ENCODE peak calls at places on chromosomes 11 and 22, in nine cellular contexts. One of them, this sample, is unnamed.

GRCh38 chr22:25666308-25666707 is 75.7 kb upstream of the MYO18B start:
- DNase-seq in astrocyte of the spinal cord: no peak
- DNase-seq in AG20443: no peak
- DNase-seq in KG1: no peak
- DNase-seq in stimulated activated CD4-positive, alpha-beta T cell treated with anti-CD3 and anti-CD28 coated beads, Interleukin-15, amount 100 ng/mL, for 24 hours: no peak
- DNase-seq in T-cell: no peak
- DNase-seq in NCI-H510A treated with DMSO at 0.1 percent for 48 hours: no peak
- DNase-seq in activated CD4-positive, alpha-beta T cell treated with anti-CD3 and anti-CD28 coated beads, Interleukin-2, amount 50 U/mL, for 24 hours: no peak
- DNase-seq in NCI-H1105: no peak
- DNase-seq in this sample: no peak

GRCh38 chr22:20591660-20592310 is 84.4 kb downstream of the MED15 start:
- DNase-seq in astrocyte of the spinal cord: peak; percentile 56
- DNase-seq in AG20443: peak; percentile 44
- DNase-seq in stimulated activated CD4-positive, alpha-beta T cell treated with anti-CD3 and anti-CD28 coated beads, Interleukin-15, amount 100 ng/mL, for 24 hours: no peak
- DNase-seq in NCI-H510A treated with DMSO at 0.1 percent for 48 hours: peak; percentile 62
- DNase-seq in activated CD4-positive, alpha-beta T cell treated with anti-CD3 and anti-CD28 coated beads, Interleukin-2, amount 50 U/mL, for 24 hours: no peak
- DNase-seq in T-cell: no peak
- DNase-seq in KG1: no peak
- DNase-seq in NCI-H1105: peak; percentile 51
- DNase-seq in this sample: no peak

GRCh38 chr22:43066844-43067385 is 22.3 kb downstream of the TTLL1 start:
- DNase-seq in NCI-H1105: no peak
- DNase-seq in astrocyte of the spinal cord: peak; percentile 71
- DNase-seq in T-cell: no peak
- DNase-seq in activated CD4-positive, alpha-beta T cell treated with anti-CD3 and anti-CD28 coated beads, Interleukin-2, amount 50 U/mL, for 24 hours: no peak
- DNase-seq in KG1: no peak
- DNase-seq in AG20443: no peak
- DNase-seq in NCI-H510A treated with DMSO at 0.1 percent for 48 hours: no peak
- DNase-seq in stimulated activated CD4-positive, alpha-beta T cell treated with anti-CD3 and anti-CD28 coated beads, Interleukin-15, amount 100 ng/mL, for 24 hours: no peak
- DNase-seq in this sample: no peak

GRCh38 chr11:110356769-110357671 is 60.6 kb upstream of the RDX start:
- DNase-seq in astrocyte of the spinal cord: no peak
- DNase-seq in activated CD4-positive, alpha-beta T cell treated with anti-CD3 and anti-CD28 coated beads, Interleukin-2, amount 50 U/mL, for 24 hours: no peak
- DNase-seq in NCI-H1105: no peak
- DNase-seq in stimulated activated CD4-positive, alpha-beta T cell treated with anti-CD3 and anti-CD28 coated beads, Interleukin-15, amount 100 ng/mL, for 24 hours: no peak
- DNase-seq in T-cell: no peak
- DNase-seq in NCI-H510A treated with DMSO at 0.1 percent for 48 hours: no peak
- DNase-seq in AG20443: peak; percentile 41
- DNase-seq in KG1: no peak
- DNase-seq in this sample: no peak

GRCh38 chr11:118846181-118846946 is 37.3 kb upstream of the CXCR5 start:
- DNase-seq in T-cell: no peak
- DNase-seq in AG20443: no peak
- DNase-seq in activated CD4-positive, alpha-beta T cell treated with anti-CD3 and anti-CD28 coated beads, Interleukin-2, amount 50 U/mL, for 24 hours: no peak
- DNase-seq in stimulated activated CD4-positive, alpha-beta T cell treated with anti-CD3 and anti-CD28 coated beads, Interleukin-15, amount 100 ng/mL, for 24 hours: no peak
- DNase-seq in KG1: no peak
- DNase-seq in NCI-H510A treated with DMSO at 0.1 percent for 48 hours: no peak
- DNase-seq in astrocyte of the spinal cord: no peak
- DNase-seq in NCI-H1105: no peak
- DNase-seq in this sample: no peak

GRCh38 chr11:86799680-86800075 is 664 bp upstream of the PRSS23 start:
- DNase-seq in activated CD4-positive, alpha-beta T cell treated with anti-CD3 and anti-CD28 coated beads, Interleukin-2, amount 50 U/mL, for 24 hours: no peak
- DNase-seq in NCI-H1105: no peak
- DNase-seq in T-cell: no peak
- DNase-seq in astrocyte of the spinal cord: no peak
- DNase-seq in NCI-H510A treated with DMSO at 0.1 percent for 48 hours: peak; percentile 37
- DNase-seq in KG1: no peak
- DNase-seq in AG20443: no peak
- DNase-seq in stimulated activated CD4-positive, alpha-beta T cell treated with anti-CD3 and anti-CD28 coated beads, Interleukin-15, amount 100 ng/mL, for 24 hours: no peak
- DNase-seq in this sample: no peak

GRCh38 chr22:46735747-46736608 is 2.1 kb downstream of the CERK start:
- DNase-seq in T-cell: no peak
- DNase-seq in NCI-H510A treated with DMSO at 0.1 percent for 48 hours: no peak
- DNase-seq in AG20443: no peak
- DNase-seq in astrocyte of the spinal cord: no peak
- DNase-seq in stimulated activated CD4-positive, alpha-beta T cell treated with anti-CD3 and anti-CD28 coated beads, Interleukin-15, amount 100 ng/mL, for 24 hours: no peak
- DNase-seq in NCI-H1105: no peak
- DNase-seq in KG1: no peak
- DNase-seq in activated CD4-positive, alpha-beta T cell treated with anti-CD3 and anti-CD28 coated beads, Interleukin-2, amount 50 U/mL, for 24 hours: no peak
- DNase-seq in this sample: peak; percentile 17

GRCh38 chr11:2471048-2471803 is 26.4 kb downstream of the KCNQ1 start:
- DNase-seq in T-cell: no peak
- DNase-seq in activated CD4-positive, alpha-beta T cell treated with anti-CD3 and anti-CD28 coated beads, Interleukin-2, amount 50 U/mL, for 24 hours: no peak
- DNase-seq in astrocyte of the spinal cord: no peak
- DNase-seq in NCI-H1105: no peak
- DNase-seq in stimulated activated CD4-positive, alpha-beta T cell treated with anti-CD3 and anti-CD28 coated beads, Interleukin-15, amount 100 ng/mL, for 24 hours: no peak
- DNase-seq in NCI-H510A treated with DMSO at 0.1 percent for 48 hours: no peak
- DNase-seq in AG20443: no peak
- DNase-seq in KG1: no peak
- DNase-seq in this sample: no peak

GRCh38 chr22:47030143-47030641 is 267.7 kb downstream of the TBC1D22A start:
- DNase-seq in NCI-H510A treated with DMSO at 0.1 percent for 48 hours: no peak
- DNase-seq in stimulated activated CD4-positive, alpha-beta T cell treated with anti-CD3 and anti-CD28 coated beads, Interleukin-15, amount 100 ng/mL, for 24 hours: no peak
- DNase-seq in AG20443: peak; percentile 60
- DNase-seq in astrocyte of the spinal cord: peak; percentile 38
- DNase-seq in activated CD4-positive, alpha-beta T cell treated with anti-CD3 and anti-CD28 coated beads, Interleukin-2, amount 50 U/mL, for 24 hours: no peak
- DNase-seq in KG1: no peak
- DNase-seq in NCI-H1105: no peak
- DNase-seq in T-cell: no peak
- DNase-seq in this sample: no peak

GRCh38 chr22:37496651-37497599 is 10.7 kb upstream of the MFNG start:
- DNase-seq in astrocyte of the spinal cord: peak; percentile 93
- DNase-seq in KG1: no peak
- DNase-seq in stimulated activated CD4-positive, alpha-beta T cell treated with anti-CD3 and anti-CD28 coated beads, Interleukin-15, amount 100 ng/mL, for 24 hours: no peak
- DNase-seq in activated CD4-positive, alpha-beta T cell treated with anti-CD3 and anti-CD28 coated beads, Interleukin-2, amount 50 U/mL, for 24 hours: no peak
- DNase-seq in T-cell: no peak
- DNase-seq in NCI-H510A treated with DMSO at 0.1 percent for 48 hours: no peak
- DNase-seq in AG20443: peak; percentile 89
- DNase-seq in NCI-H1105: no peak
- DNase-seq in this sample: no peak

GRCh38 chr11:44627911-44628729 is 62.7 kb downstream of the CD82 start:
- DNase-seq in astrocyte of the spinal cord: peak; percentile 39
- DNase-seq in NCI-H510A treated with DMSO at 0.1 percent for 48 hours: no peak
- DNase-seq in stimulated activated CD4-positive, alpha-beta T cell treated with anti-CD3 and anti-CD28 coated beads, Interleukin-15, amount 100 ng/mL, for 24 hours: no peak
- DNase-seq in T-cell: no peak
- DNase-seq in KG1: no peak
- DNase-seq in AG20443: peak; percentile 74
- DNase-seq in activated CD4-positive, alpha-beta T cell treated with anti-CD3 and anti-CD28 coated beads, Interleukin-2, amount 50 U/mL, for 24 hours: no peak
- DNase-seq in NCI-H1105: peak; percentile 57
- DNase-seq in this sample: no peak

GRCh38 chr11:42778193-42778592 is 533.6 kb upstream of the API5 start:
- DNase-seq in T-cell: no peak
- DNase-seq in stimulated activated CD4-positive, alpha-beta T cell treated with anti-CD3 and anti-CD28 coated beads, Interleukin-15, amount 100 ng/mL, for 24 hours: no peak
- DNase-seq in NCI-H1105: no peak
- DNase-seq in AG20443: no peak
- DNase-seq in KG1: no peak
- DNase-seq in astrocyte of the spinal cord: no peak
- DNase-seq in NCI-H510A treated with DMSO at 0.1 percent for 48 hours: no peak
- DNase-seq in activated CD4-positive, alpha-beta T cell treated with anti-CD3 and anti-CD28 coated beads, Interleukin-2, amount 50 U/mL, for 24 hours: no peak
- DNase-seq in this sample: no peak

GRCh38 chr22:42644422-42645340 is 4.3 kb upstream of the ATP5MGL start:
- DNase-seq in T-cell: no peak
- DNase-seq in AG20443: peak; percentile 71
- DNase-seq in NCI-H1105: no peak
- DNase-seq in KG1: no peak
- DNase-seq in astrocyte of the spinal cord: peak; percentile 23
- DNase-seq in activated CD4-positive, alpha-beta T cell treated with anti-CD3 and anti-CD28 coated beads, Interleukin-2, amount 50 U/mL, for 24 hours: no peak
- DNase-seq in NCI-H510A treated with DMSO at 0.1 percent for 48 hours: no peak
- DNase-seq in stimulated activated CD4-positive, alpha-beta T cell treated with anti-CD3 and anti-CD28 coated beads, Interleukin-15, amount 100 ng/mL, for 24 hours: no peak
- DNase-seq in this sample: no peak

GRCh38 chr11:108929241-108929640 is 264.4 kb downstream of the DDX10 start:
- DNase-seq in activated CD4-positive, alpha-beta T cell treated with anti-CD3 and anti-CD28 coated beads, Interleukin-2, amount 50 U/mL, for 24 hours: no peak
- DNase-seq in KG1: no peak
- DNase-seq in AG20443: peak; percentile 76
- DNase-seq in NCI-H510A treated with DMSO at 0.1 percent for 48 hours: no peak
- DNase-seq in astrocyte of the spinal cord: peak; percentile 95
- DNase-seq in NCI-H1105: no peak
- DNase-seq in T-cell: no peak
- DNase-seq in stimulated activated CD4-positive, alpha-beta T cell treated with anti-CD3 and anti-CD28 coated beads, Interleukin-15, amount 100 ng/mL, for 24 hours: no peak
- DNase-seq in this sample: no peak

GRCh38 chr11:22163394-22163797 is 29.5 kb upstream of the ANO5 start:
- DNase-seq in NCI-H1105: no peak
- DNase-seq in NCI-H510A treated with DMSO at 0.1 percent for 48 hours: no peak
- DNase-seq in T-cell: no peak
- DNase-seq in KG1: peak; percentile 13
- DNase-seq in activated CD4-positive, alpha-beta T cell treated with anti-CD3 and anti-CD28 coated beads, Interleukin-2, amount 50 U/mL, for 24 hours: no peak
- DNase-seq in stimulated activated CD4-positive, alpha-beta T cell treated with anti-CD3 and anti-CD28 coated beads, Interleukin-15, amount 100 ng/mL, for 24 hours: no peak
- DNase-seq in astrocyte of the spinal cord: no peak
- DNase-seq in AG20443: no peak
- DNase-seq in this sample: no peak

GRCh38 chr11:120024046-120024445 is 113.9 kb downstream of the TRIM29 start:
- DNase-seq in activated CD4-positive, alpha-beta T cell treated with anti-CD3 and anti-CD28 coated beads, Interleukin-2, amount 50 U/mL, for 24 hours: no peak
- DNase-seq in AG20443: no peak
- DNase-seq in KG1: no peak
- DNase-seq in T-cell: no peak
- DNase-seq in astrocyte of the spinal cord: no peak
- DNase-seq in stimulated activated CD4-positive, alpha-beta T cell treated with anti-CD3 and anti-CD28 coated beads, Interleukin-15, amount 100 ng/mL, for 24 hours: no peak
- DNase-seq in NCI-H510A treated with DMSO at 0.1 percent for 48 hours: no peak
- DNase-seq in NCI-H1105: no peak
- DNase-seq in this sample: no peak

GRCh38 chr11:130448416-130449068 is at the start of gene ADAMTS15:
- DNase-seq in activated CD4-positive, alpha-beta T cell treated with anti-CD3 and anti-CD28 coated beads, Interleukin-2, amount 50 U/mL, for 24 hours: no peak
- DNase-seq in astrocyte of the spinal cord: peak; percentile 93
- DNase-seq in KG1: no peak
- DNase-seq in T-cell: no peak
- DNase-seq in AG20443: peak; percentile 89
- DNase-seq in NCI-H1105: peak; percentile 98
- DNase-seq in stimulated activated CD4-positive, alpha-beta T cell treated with anti-CD3 and anti-CD28 coated beads, Interleukin-15, amount 100 ng/mL, for 24 hours: peak; percentile 66
- DNase-seq in NCI-H510A treated with DMSO at 0.1 percent for 48 hours: no peak
- DNase-seq in this sample: peak; percentile 48

GRCh38 chr11:109423114-109423859 is 1.3 kb downstream of the C11orf87 start:
- DNase-seq in stimulated activated CD4-positive, alpha-beta T cell treated with anti-CD3 and anti-CD28 coated beads, Interleukin-15, amount 100 ng/mL, for 24 hours: peak; percentile 2
- DNase-seq in KG1: no peak
- DNase-seq in NCI-H1105: peak; percentile 44
- DNase-seq in NCI-H510A treated with DMSO at 0.1 percent for 48 hours: peak; percentile 40
- DNase-seq in T-cell: no peak
- DNase-seq in activated CD4-positive, alpha-beta T cell treated with anti-CD3 and anti-CD28 coated beads, Interleukin-2, amount 50 U/mL, for 24 hours: no peak
- DNase-seq in astrocyte of the spinal cord: peak; percentile 39
- DNase-seq in AG20443: peak; percentile 61
- DNase-seq in this sample: no peak

GRCh38 chr11:134037093-134037908 is 31.6 kb upstream of the JAM3 start:
- DNase-seq in activated CD4-positive, alpha-beta T cell treated with anti-CD3 and anti-CD28 coated beads, Interleukin-2, amount 50 U/mL, for 24 hours: no peak
- DNase-seq in NCI-H1105: peak; percentile 55
- DNase-seq in T-cell: peak; percentile 57
- DNase-seq in AG20443: peak; percentile 74
- DNase-seq in NCI-H510A treated with DMSO at 0.1 percent for 48 hours: peak; percentile 77
- DNase-seq in stimulated activated CD4-positive, alpha-beta T cell treated with anti-CD3 and anti-CD28 coated beads, Interleukin-15, amount 100 ng/mL, for 24 hours: peak; percentile 71
- DNase-seq in KG1: no peak
- DNase-seq in astrocyte of the spinal cord: peak; percentile 71
- DNase-seq in this sample: peak; percentile 61

GRCh38 chr11:70737816-70738630 is 339.7 kb downstream of the CTTN start:
- DNase-seq in NCI-H1105: no peak
- DNase-seq in activated CD4-positive, alpha-beta T cell treated with anti-CD3 and anti-CD28 coated beads, Interleukin-2, amount 50 U/mL, for 24 hours: no peak
- DNase-seq in AG20443: no peak
- DNase-seq in T-cell: no peak
- DNase-seq in stimulated activated CD4-positive, alpha-beta T cell treated with anti-CD3 and anti-CD28 coated beads, Interleukin-15, amount 100 ng/mL, for 24 hours: no peak
- DNase-seq in astrocyte of the spinal cord: no peak
- DNase-seq in KG1: no peak
- DNase-seq in NCI-H510A treated with DMSO at 0.1 percent for 48 hours: no peak
- DNase-seq in this sample: no peak

GRCh38 chr11:2517016-2517385 is 72.2 kb downstream of the KCNQ1 start:
- DNase-seq in astrocyte of the spinal cord: no peak
- DNase-seq in activated CD4-positive, alpha-beta T cell treated with anti-CD3 and anti-CD28 coated beads, Interleukin-2, amount 50 U/mL, for 24 hours: no peak
- DNase-seq in KG1: no peak
- DNase-seq in NCI-H510A treated with DMSO at 0.1 percent for 48 hours: no peak
- DNase-seq in stimulated activated CD4-positive, alpha-beta T cell treated with anti-CD3 and anti-CD28 coated beads, Interleukin-15, amount 100 ng/mL, for 24 hours: no peak
- DNase-seq in NCI-H1105: no peak
- DNase-seq in T-cell: no peak
- DNase-seq in AG20443: no peak
- DNase-seq in this sample: no peak

GRCh38 chr22:22684605-22685561 is 40.5 kb downstream of the GGTLC2 start:
- DNase-seq in T-cell: no peak
- DNase-seq in KG1: no peak
- DNase-seq in stimulated activated CD4-positive, alpha-beta T cell treated with anti-CD3 and anti-CD28 coated beads, Interleukin-15, amount 100 ng/mL, for 24 hours: peak; percentile 38
- DNase-seq in activated CD4-positive, alpha-beta T cell treated with anti-CD3 and anti-CD28 coated beads, Interleukin-2, amount 50 U/mL, for 24 hours: no peak
- DNase-seq in NCI-H510A treated with DMSO at 0.1 percent for 48 hours: peak; percentile 1
- DNase-seq in AG20443: peak; percentile 50
- DNase-seq in NCI-H1105: no peak
- DNase-seq in astrocyte of the spinal cord: peak; percentile 42
- DNase-seq in this sample: peak; percentile 28

GRCh38 chr22:45328822-45329535 is 19.2 kb downstream of the FAM118A start:
- DNase-seq in T-cell: no peak
- DNase-seq in astrocyte of the spinal cord: no peak
- DNase-seq in activated CD4-positive, alpha-beta T cell treated with anti-CD3 and anti-CD28 coated beads, Interleukin-2, amount 50 U/mL, for 24 hours: no peak
- DNase-seq in KG1: no peak
- DNase-seq in AG20443: no peak
- DNase-seq in stimulated activated CD4-positive, alpha-beta T cell treated with anti-CD3 and anti-CD28 coated beads, Interleukin-15, amount 100 ng/mL, for 24 hours: no peak
- DNase-seq in NCI-H510A treated with DMSO at 0.1 percent for 48 hours: no peak
- DNase-seq in NCI-H1105: peak; percentile 26
- DNase-seq in this sample: no peak

GRCh38 chr11:12218909-12219308 is 108.5 kb downstream of the MICAL2 start:
- DNase-seq in T-cell: no peak
- DNase-seq in activated CD4-positive, alpha-beta T cell treated with anti-CD3 and anti-CD28 coated beads, Interleukin-2, amount 50 U/mL, for 24 hours: no peak
- DNase-seq in astrocyte of the spinal cord: no peak
- DNase-seq in KG1: no peak
- DNase-seq in stimulated activated CD4-positive, alpha-beta T cell treated with anti-CD3 and anti-CD28 coated beads, Interleukin-15, amount 100 ng/mL, for 24 hours: no peak
- DNase-seq in NCI-H510A treated with DMSO at 0.1 percent for 48 hours: no peak
- DNase-seq in AG20443: no peak
- DNase-seq in NCI-H1105: no peak
- DNase-seq in this sample: no peak

GRCh38 chr22:27796829-27797792 is 4.4 kb downstream of the MN1 start:
- DNase-seq in T-cell: no peak
- DNase-seq in activated CD4-positive, alpha-beta T cell treated with anti-CD3 and anti-CD28 coated beads, Interleukin-2, amount 50 U/mL, for 24 hours: no peak
- DNase-seq in KG1: no peak
- DNase-seq in astrocyte of the spinal cord: no peak
- DNase-seq in NCI-H510A treated with DMSO at 0.1 percent for 48 hours: no peak
- DNase-seq in stimulated activated CD4-positive, alpha-beta T cell treated with anti-CD3 and anti-CD28 coated beads, Interleukin-15, amount 100 ng/mL, for 24 hours: no peak
- DNase-seq in NCI-H1105: no peak
- DNase-seq in AG20443: no peak
- DNase-seq in this sample: no peak

GRCh38 chr11:45560935-45561330 is 104.5 kb downstream of the CHST1 start:
- DNase-seq in NCI-H1105: peak; percentile 42
- DNase-seq in T-cell: no peak
- DNase-seq in KG1: no peak
- DNase-seq in stimulated activated CD4-positive, alpha-beta T cell treated with anti-CD3 and anti-CD28 coated beads, Interleukin-15, amount 100 ng/mL, for 24 hours: no peak
- DNase-seq in activated CD4-positive, alpha-beta T cell treated with anti-CD3 and anti-CD28 coated beads, Interleukin-2, amount 50 U/mL, for 24 hours: no peak
- DNase-seq in AG20443: no peak
- DNase-seq in astrocyte of the spinal cord: no peak
- DNase-seq in NCI-H510A treated with DMSO at 0.1 percent for 48 hours: no peak
- DNase-seq in this sample: no peak

GRCh38 chr22:39598017-39598965 is 27.7 kb downstream of the CACNA1I start:
- DNase-seq in AG20443: peak; percentile 49
- DNase-seq in stimulated activated CD4-positive, alpha-beta T cell treated with anti-CD3 and anti-CD28 coated beads, Interleukin-15, amount 100 ng/mL, for 24 hours: peak; percentile 91
- DNase-seq in astrocyte of the spinal cord: no peak
- DNase-seq in KG1: no peak
- DNase-seq in NCI-H510A treated with DMSO at 0.1 percent for 48 hours: no peak
- DNase-seq in NCI-H1105: no peak
- DNase-seq in T-cell: peak; percentile 78
- DNase-seq in activated CD4-positive, alpha-beta T cell treated with anti-CD3 and anti-CD28 coated beads, Interleukin-2, amount 50 U/mL, for 24 hours: no peak
- DNase-seq in this sample: peak; percentile 86

GRCh38 chr11:126345759-126346585 is 9.5 kb upstream of the ST3GAL4 start:
- DNase-seq in astrocyte of the spinal cord: peak; percentile 41
- DNase-seq in stimulated activated CD4-positive, alpha-beta T cell treated with anti-CD3 and anti-CD28 coated beads, Interleukin-15, amount 100 ng/mL, for 24 hours: no peak
- DNase-seq in T-cell: no peak
- DNase-seq in NCI-H1105: no peak
- DNase-seq in AG20443: peak; percentile 78
- DNase-seq in KG1: peak; percentile 36
- DNase-seq in NCI-H510A treated with DMSO at 0.1 percent for 48 hours: no peak
- DNase-seq in activated CD4-positive, alpha-beta T cell treated with anti-CD3 and anti-CD28 coated beads, Interleukin-2, amount 50 U/mL, for 24 hours: no peak
- DNase-seq in this sample: no peak

GRCh38 chr11:122036022-122036421 is 80.0 kb downstream of the BLID start:
- DNase-seq in stimulated activated CD4-positive, alpha-beta T cell treated with anti-CD3 and anti-CD28 coated beads, Interleukin-15, amount 100 ng/mL, for 24 hours: no peak
- DNase-seq in NCI-H1105: no peak
- DNase-seq in KG1: no peak
- DNase-seq in T-cell: no peak
- DNase-seq in AG20443: peak; percentile 44
- DNase-seq in activated CD4-positive, alpha-beta T cell treated with anti-CD3 and anti-CD28 coated beads, Interleukin-2, amount 50 U/mL, for 24 hours: no peak
- DNase-seq in astrocyte of the spinal cord: peak; percentile 30
- DNase-seq in NCI-H510A treated with DMSO at 0.1 percent for 48 hours: no peak
- DNase-seq in this sample: no peak

GRCh38 chr11:102010776-102011500 is 36.3 kb upstream of the CFAP300 start:
- DNase-seq in KG1: no peak
- DNase-seq in NCI-H1105: no peak
- DNase-seq in astrocyte of the spinal cord: peak; percentile 82
- DNase-seq in NCI-H510A treated with DMSO at 0.1 percent for 48 hours: no peak
- DNase-seq in T-cell: no peak
- DNase-seq in activated CD4-positive, alpha-beta T cell treated with anti-CD3 and anti-CD28 coated beads, Interleukin-2, amount 50 U/mL, for 24 hours: no peak
- DNase-seq in stimulated activated CD4-positive, alpha-beta T cell treated with anti-CD3 and anti-CD28 coated beads, Interleukin-15, amount 100 ng/mL, for 24 hours: no peak
- DNase-seq in AG20443: peak; percentile 96
- DNase-seq in this sample: no peak

GRCh38 chr22:38180841-38181452 is 683 bp downstream of the PLA2G6 start:
- DNase-seq in AG20443: no peak
- DNase-seq in T-cell: peak; percentile 60
- DNase-seq in activated CD4-positive, alpha-beta T cell treated with anti-CD3 and anti-CD28 coated beads, Interleukin-2, amount 50 U/mL, for 24 hours: no peak
- DNase-seq in NCI-H510A treated with DMSO at 0.1 percent for 48 hours: no peak
- DNase-seq in NCI-H1105: no peak
- DNase-seq in stimulated activated CD4-positive, alpha-beta T cell treated with anti-CD3 and anti-CD28 coated beads, Interleukin-15, amount 100 ng/mL, for 24 hours: peak; percentile 22
- DNase-seq in astrocyte of the spinal cord: no peak
- DNase-seq in KG1: no peak
- DNase-seq in this sample: peak; percentile 35